ENCODE peak calls at places on chromosome 7, in ten cellular contexts. One of them, this sample, is unnamed.

GRCh38 chr7:115707236-115707635 is 323.3 kb downstream of the TFEC start:
- DNase-seq in H9: peak; percentile 28
- DNase-seq in PC-3: peak; percentile 63
- DNase-seq in neural progenitor cell: peak; percentile 24
- DNase-seq in fibroblast of lung: peak; percentile 1
- DNase-seq in GM23338: peak; percentile 71
- DNase-seq in OCI-LY7: peak; percentile 13
- DNase-seq in IMR-90: peak; percentile 5
- DNase-seq in A549: no peak
- DNase-seq in GM23248: peak; percentile 19
- DNase-seq in this sample: no peak

GRCh38 chr7:101567231-101567630 is 61.9 kb downstream of the MYL10 start:
- DNase-seq in H9: peak; percentile 31
- DNase-seq in PC-3: no peak
- DNase-seq in neural progenitor cell: peak; percentile 80
- DNase-seq in fibroblast of lung: no peak
- DNase-seq in GM23338: peak; percentile 64
- DNase-seq in OCI-LY7: no peak
- DNase-seq in IMR-90: no peak
- DNase-seq in A549: no peak
- DNase-seq in GM23248: no peak
- DNase-seq in this sample: no peak

GRCh38 chr7:94877731-94878670 is 29.4 kb upstream of the PPP1R9A start:
- DNase-seq in H9: no peak
- DNase-seq in PC-3: peak; percentile 5
- DNase-seq in neural progenitor cell: no peak
- DNase-seq in fibroblast of lung: no peak
- DNase-seq in GM23338: no peak
- DNase-seq in OCI-LY7: no peak
- DNase-seq in IMR-90: no peak
- DNase-seq in A549: no peak
- DNase-seq in GM23248: no peak
- DNase-seq in this sample: no peak

GRCh38 chr7:129559564-129559963 is 52.0 kb upstream of the NRF1 start:
- DNase-seq in H9: no peak
- DNase-seq in PC-3: no peak
- DNase-seq in neural progenitor cell: no peak
- DNase-seq in fibroblast of lung: no peak
- DNase-seq in GM23338: no peak
- DNase-seq in OCI-LY7: no peak
- DNase-seq in IMR-90: no peak
- DNase-seq in A549: no peak
- DNase-seq in GM23248: no peak
- DNase-seq in this sample: no peak

GRCh38 chr7:5677538-5678294 is 103.7 kb downstream of the RNF216 start:
- DNase-seq in H9: peak; percentile 78
- DNase-seq in PC-3: peak; percentile 70
- DNase-seq in neural progenitor cell: peak; percentile 83
- DNase-seq in fibroblast of lung: peak; percentile 68
- DNase-seq in GM23338: peak; percentile 88
- DNase-seq in OCI-LY7: peak; percentile 71
- DNase-seq in IMR-90: peak; percentile 78
- DNase-seq in A549: peak; percentile 55
- DNase-seq in GM23248: peak; percentile 86
- DNase-seq in this sample: peak; percentile 92

GRCh38 chr7:40502359-40502758 is 367.6 kb downstream of the SUGCT start:
- DNase-seq in H9: no peak
- DNase-seq in PC-3: no peak
- DNase-seq in neural progenitor cell: no peak
- DNase-seq in fibroblast of lung: no peak
- DNase-seq in GM23338: no peak
- DNase-seq in OCI-LY7: no peak
- DNase-seq in IMR-90: no peak
- DNase-seq in A549: no peak
- DNase-seq in GM23248: no peak
- DNase-seq in this sample: no peak

GRCh38 chr7:101420436-101420835 is 57.8 kb downstream of the COL26A1 start:
- DNase-seq in H9: peak; percentile 95
- DNase-seq in PC-3: peak; percentile 15
- DNase-seq in neural progenitor cell: peak; percentile 52
- DNase-seq in fibroblast of lung: no peak
- DNase-seq in GM23338: peak; percentile 89
- DNase-seq in OCI-LY7: no peak
- DNase-seq in IMR-90: no peak
- DNase-seq in A549: no peak
- DNase-seq in GM23248: no peak
- DNase-seq in this sample: peak; percentile 61

GRCh38 chr7:142496545-142496991 is 238.7 kb upstream of the PRSS58 start:
- DNase-seq in H9: no peak
- DNase-seq in PC-3: peak; percentile 73
- DNase-seq in neural progenitor cell: peak; percentile 61
- DNase-seq in fibroblast of lung: peak; percentile 42
- DNase-seq in GM23338: peak; percentile 61
- DNase-seq in OCI-LY7: peak; percentile 35
- DNase-seq in IMR-90: peak; percentile 54
- DNase-seq in A549: no peak
- DNase-seq in GM23248: peak; percentile 51
- DNase-seq in this sample: peak; percentile 55

GRCh38 chr7:139739863-139740597 is 37.8 kb downstream of the HIPK2 start:
- DNase-seq in H9: no peak
- DNase-seq in PC-3: peak; percentile 35
- DNase-seq in neural progenitor cell: no peak
- DNase-seq in fibroblast of lung: no peak
- DNase-seq in GM23338: no peak
- DNase-seq in OCI-LY7: no peak
- DNase-seq in IMR-90: no peak
- DNase-seq in A549: no peak
- DNase-seq in GM23248: no peak
- DNase-seq in this sample: no peak

GRCh38 chr7:41326616-41327015 is 376.3 kb downstream of the INHBA start:
- DNase-seq in H9: no peak
- DNase-seq in PC-3: no peak
- DNase-seq in neural progenitor cell: no peak
- DNase-seq in fibroblast of lung: no peak
- DNase-seq in GM23338: no peak
- DNase-seq in OCI-LY7: no peak
- DNase-seq in IMR-90: no peak
- DNase-seq in A549: no peak
- DNase-seq in GM23248: no peak
- DNase-seq in this sample: no peak

DNA sequence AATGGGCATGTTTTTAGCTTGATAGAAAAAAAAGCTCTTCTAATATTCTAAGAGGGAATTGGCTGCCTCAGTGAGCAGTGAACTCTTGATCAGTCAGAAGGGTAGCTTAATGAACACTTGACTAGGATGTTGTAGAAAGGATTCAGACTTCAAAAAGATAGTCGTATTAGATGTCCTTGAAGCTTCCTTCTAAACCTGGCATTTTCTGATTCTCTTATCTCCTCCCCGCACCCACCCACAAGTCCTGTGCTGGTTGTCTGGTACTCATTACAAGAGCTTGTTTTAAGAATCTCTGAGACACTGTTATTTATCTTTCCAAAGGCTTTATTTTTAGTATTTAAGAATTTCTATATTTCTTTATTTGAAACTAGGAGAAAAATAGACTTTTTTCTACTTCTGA is 7.4 kb upstream of the SMIM30 start:
- DNase-seq in H9: no peak
- DNase-seq in PC-3: no peak
- DNase-seq in neural progenitor cell: no peak
- DNase-seq in fibroblast of lung: no peak
- DNase-seq in GM23338: no peak
- DNase-seq in OCI-LY7: no peak
- DNase-seq in IMR-90: no peak
- DNase-seq in A549: no peak
- DNase-seq in GM23248: no peak
- DNase-seq in this sample: no peak
- H3K4me2 ChIP-seq in H9: no peak overlapping the region
- H3K4me2 ChIP-seq in PC-3: no peak overlapping the region
- H3K4me2 ChIP-seq in neural progenitor cell: no peak overlapping the region
- H3K4me2 ChIP-seq in fibroblast of lung: no peak overlapping the region
- H3K4me2 ChIP-seq in GM23338: no peak overlapping the region
- H3K4me2 ChIP-seq in OCI-LY7: no peak overlapping the region
- H3K4me2 ChIP-seq in IMR-90: no peak overlapping the region
- H3K4me2 ChIP-seq in A549: no peak overlapping the region
- H3K4me2 ChIP-seq in GM23248: no peak overlapping the region
- H3K4me2 ChIP-seq in this sample: no peak overlapping the region

GRCh38 chr7:27933691-27934565 is 194.0 kb downstream of the TAX1BP1 start:
- DNase-seq in H9: no peak
- DNase-seq in PC-3: peak; percentile 43
- DNase-seq in neural progenitor cell: peak; percentile 61
- DNase-seq in fibroblast of lung: peak; percentile 54
- DNase-seq in GM23338: peak; percentile 61
- DNase-seq in OCI-LY7: peak; percentile 10
- DNase-seq in IMR-90: no peak
- DNase-seq in A549: no peak
- DNase-seq in GM23248: peak; percentile 83
- DNase-seq in this sample: peak; percentile 68
- H3K4me2 ChIP-seq in H9: no peak overlapping the region
- H3K4me2 ChIP-seq in PC-3: peak overlapping the region; percentile 9
- H3K4me2 ChIP-seq in neural progenitor cell: peak overlapping the region; percentile 36
- H3K4me2 ChIP-seq in fibroblast of lung: no peak overlapping the region
- H3K4me2 ChIP-seq in GM23338: peak overlapping the region; percentile 6
- H3K4me2 ChIP-seq in OCI-LY7: peak overlapping the region; percentile 14
- H3K4me2 ChIP-seq in IMR-90: no peak overlapping the region
- H3K4me2 ChIP-seq in A549: no peak overlapping the region
- H3K4me2 ChIP-seq in GM23248: peak overlapping the region; percentile 25
- H3K4me2 ChIP-seq in this sample: no peak overlapping the region

DNA sequence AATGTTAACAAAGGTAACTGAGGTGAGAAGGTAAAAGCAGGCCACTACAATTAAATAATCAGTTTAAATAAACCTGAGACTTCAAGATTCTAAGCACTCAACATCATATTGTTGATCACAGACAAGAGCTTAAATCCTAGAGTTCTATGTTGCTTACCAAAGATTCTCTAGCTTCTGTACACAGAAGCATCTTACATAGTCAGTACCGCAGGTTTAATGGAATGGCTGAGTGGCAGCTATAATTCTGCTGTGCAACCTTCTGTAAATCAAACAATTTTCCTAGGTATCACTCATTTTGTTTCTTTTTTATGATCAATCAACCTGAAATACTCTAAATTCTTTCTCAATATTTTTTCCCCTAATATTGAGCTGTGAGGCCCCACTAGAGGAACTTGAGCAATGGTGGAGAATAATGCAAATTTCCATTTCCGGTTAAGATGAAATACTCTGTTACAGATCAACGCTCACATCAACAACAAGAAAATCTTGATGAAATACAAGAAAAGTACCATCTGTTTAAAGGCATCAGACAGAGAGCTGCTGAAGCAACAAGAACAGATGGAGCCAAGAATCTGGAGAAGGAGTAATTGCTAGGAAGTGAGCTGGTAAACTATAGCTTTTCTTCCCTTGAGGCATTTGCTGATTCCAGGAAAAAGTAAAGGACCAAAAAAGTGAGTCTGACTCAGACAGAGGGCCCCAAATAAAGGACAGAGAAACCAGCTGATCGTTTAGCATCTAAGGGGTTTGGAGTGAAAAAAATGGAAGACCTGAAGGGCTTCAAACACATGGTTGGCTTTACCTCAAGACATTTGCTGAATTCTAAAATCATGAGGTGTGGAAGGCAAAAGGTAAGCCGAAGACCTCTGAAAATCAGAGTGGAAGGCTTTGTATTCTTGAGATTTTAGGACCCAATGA is 22.6 kb downstream of the PNPLA8 start:
- DNase-seq in H9: no peak
- DNase-seq in PC-3: no peak
- DNase-seq in neural progenitor cell: no peak
- DNase-seq in fibroblast of lung: no peak
- DNase-seq in GM23338: no peak
- DNase-seq in OCI-LY7: peak; percentile 90
- DNase-seq in IMR-90: peak; percentile 56
- DNase-seq in A549: no peak
- DNase-seq in GM23248: peak; percentile 46
- DNase-seq in this sample: peak; percentile 85
- H3K4me2 ChIP-seq in H9: no peak overlapping the region
- H3K4me2 ChIP-seq in PC-3: no peak overlapping the region
- H3K4me2 ChIP-seq in neural progenitor cell: no peak overlapping the region
- H3K4me2 ChIP-seq in fibroblast of lung: no peak overlapping the region
- H3K4me2 ChIP-seq in GM23338: no peak overlapping the region
- H3K4me2 ChIP-seq in OCI-LY7: peak overlapping the region; percentile 71
- H3K4me2 ChIP-seq in IMR-90: peak overlapping the region; percentile 61
- H3K4me2 ChIP-seq in A549: no peak overlapping the region
- H3K4me2 ChIP-seq in GM23248: no peak overlapping the region
- H3K4me2 ChIP-seq in this sample: peak overlapping the region; percentile 55

GRCh38 chr7:35260254-35260653 is 6.4 kb upstream of the TBX20 start:
- DNase-seq in H9: no peak
- DNase-seq in PC-3: no peak
- DNase-seq in neural progenitor cell: peak; percentile 49
- DNase-seq in fibroblast of lung: no peak
- DNase-seq in GM23338: peak; percentile 40
- DNase-seq in OCI-LY7: no peak
- DNase-seq in IMR-90: no peak
- DNase-seq in A549: no peak
- DNase-seq in GM23248: no peak
- DNase-seq in this sample: no peak

GRCh38 chr7:35259555-35259954 is 5.7 kb upstream of the TBX20 start:
- DNase-seq in H9: no peak
- DNase-seq in PC-3: no peak
- DNase-seq in neural progenitor cell: no peak
- DNase-seq in fibroblast of lung: no peak
- DNase-seq in GM23338: no peak
- DNase-seq in OCI-LY7: no peak
- DNase-seq in IMR-90: no peak
- DNase-seq in A549: no peak
- DNase-seq in GM23248: no peak
- DNase-seq in this sample: no peak

GRCh38 chr7:35261041-35261440 is 7.1 kb upstream of the TBX20 start:
- DNase-seq in H9: peak; percentile 79
- DNase-seq in PC-3: no peak
- DNase-seq in neural progenitor cell: peak; percentile 54
- DNase-seq in fibroblast of lung: no peak
- DNase-seq in GM23338: peak; percentile 71
- DNase-seq in OCI-LY7: no peak
- DNase-seq in IMR-90: no peak
- DNase-seq in A549: no peak
- DNase-seq in GM23248: no peak
- DNase-seq in this sample: no peak

GRCh38 chr7:35261476-35262285 is 7.8 kb upstream of the TBX20 start:
- DNase-seq in H9: peak; percentile 70
- DNase-seq in PC-3: no peak
- DNase-seq in neural progenitor cell: peak; percentile 68
- DNase-seq in fibroblast of lung: no peak
- DNase-seq in GM23338: peak; percentile 82
- DNase-seq in OCI-LY7: no peak
- DNase-seq in IMR-90: no peak
- DNase-seq in A549: no peak
- DNase-seq in GM23248: no peak
- DNase-seq in this sample: no peak

DNA sequence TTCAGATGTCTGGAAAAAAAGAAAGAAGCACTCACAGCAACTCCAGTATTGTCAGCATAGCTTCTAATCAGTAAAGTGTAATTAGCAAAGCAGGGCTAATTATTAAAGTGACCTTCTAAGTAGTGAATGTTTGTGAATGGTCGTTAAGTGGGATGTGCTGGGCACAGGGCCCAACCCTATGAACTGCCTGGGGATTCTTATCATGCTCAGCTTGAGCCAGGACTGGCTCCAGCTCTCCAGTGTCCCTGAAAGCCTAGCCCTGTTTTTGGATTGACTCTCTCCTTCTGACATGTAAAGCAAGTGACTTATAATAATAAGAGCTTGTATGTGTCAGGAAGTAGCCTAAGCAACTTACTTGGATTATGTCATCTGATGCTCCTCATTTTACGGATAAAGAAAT is 9.5 kb upstream of the TBX20 start:
- DNase-seq in H9: no peak
- DNase-seq in PC-3: no peak
- DNase-seq in neural progenitor cell: no peak
- DNase-seq in fibroblast of lung: no peak
- DNase-seq in GM23338: no peak
- DNase-seq in OCI-LY7: no peak
- DNase-seq in IMR-90: no peak
- DNase-seq in A549: no peak
- DNase-seq in GM23248: no peak
- DNase-seq in this sample: no peak
- H3K4me2 ChIP-seq in H9: no peak overlapping the region
- H3K4me2 ChIP-seq in PC-3: no peak overlapping the region
- H3K4me2 ChIP-seq in neural progenitor cell: no peak overlapping the region
- H3K4me2 ChIP-seq in fibroblast of lung: no peak overlapping the region
- H3K4me2 ChIP-seq in GM23338: no peak overlapping the region
- H3K4me2 ChIP-seq in OCI-LY7: no peak overlapping the region
- H3K4me2 ChIP-seq in IMR-90: no peak overlapping the region
- H3K4me2 ChIP-seq in A549: no peak overlapping the region
- H3K4me2 ChIP-seq in GM23248: no peak overlapping the region
- H3K4me2 ChIP-seq in this sample: no peak overlapping the region

This sample was measured in Karpas-422.